ENCODE peak calls at places on chromosomes 12 and 14, in seven cellular contexts. Z is neural progenitor cell, O is fibroblast of lung, V is DND-41, W is H9, U is SK-N-SH, D is PC-3. X is an unnamed sample.

GRCh38 chr14:74569387-74569786 is 42.6 kb downstream of the LTBP2 start:
- DNase-seq in U (peak), Z (no peak), W (no peak), V (no peak), D (no peak), O (no peak), X (no peak)

GRCh38 chr14:75578099-75578785 is at the start of gene FLVCR2:
- DNase-seq in U (peak), O (peak), D (peak), W (peak), V (no peak), Z (peak), X (peak)

GRCh38 chr14:65949711-65950516 is 536.3 kb upstream of the CCDC196 start:
- DNase-seq in U (no peak), V (peak), D (peak), Z (no peak), O (peak), W (no peak), X (no peak)

GRCh38 chr12:64782181-64782580 is 23.0 kb upstream of the GNS start:
- DNase-seq in D (no peak), Z (no peak), V (no peak), O (no peak), W (no peak), U (peak), X (no peak)

GRCh38 chr12:92861381-92861780 is 67.7 kb downstream of the EEA1 start:
- DNase-seq in U (no peak), W (no peak), V (no peak), D (no peak), O (no peak), Z (no peak), X (no peak)

GRCh38 chr14:20751963-20752562 is 6.4 kb downstream of the EDDM3A start:
- DNase-seq in Z (no peak), U (no peak), V (no peak), D (no peak), O (no peak), W (peak), X (no peak)

GRCh38 chr12:69360348-69360672 is 767 bp downstream of the YEATS4 start:
- DNase-seq in Z (no peak), D (no peak), V (no peak), U (no peak), W (no peak), O (no peak), X (no peak)

GRCh38 chr12:130752692-130753230 is 36.7 kb upstream of the RIMBP2 start:
- DNase-seq in V (peak), Z (peak), W (peak), O (no peak), D (no peak), U (peak), X (no peak)

GRCh38 chr12:111056618-111057521 is 136.5 kb upstream of the MYL2 start:
- DNase-seq in U (peak), V (peak), D (peak), O (no peak), W (no peak), Z (no peak), X (no peak)

GRCh38 chr14:88289214-88289613 is 33.9 kb downstream of the KCNK10 start:
- DNase-seq in U (no peak), V (no peak), D (peak), W (no peak), O (peak), Z (no peak), X (no peak)

GRCh38 chr12:27547592-27547991 is 23.6 kb downstream of the PPFIBP1 start:
- DNase-seq in U (no peak), Z (no peak), W (no peak), D (no peak), O (no peak), V (no peak), X (no peak)

GRCh38 chr14:35333347-35333730 is 41.2 kb downstream of the PSMA6 start:
- DNase-seq in O (no peak), W (no peak), V (no peak), Z (no peak), D (no peak), U (peak), X (no peak)

GRCh38 chr12:9662488-9662887 is 7.0 kb upstream of the CLEC2D start:
- DNase-seq in D (no peak), V (no peak), Z (no peak), W (no peak), U (no peak), O (no peak), X (no peak)

GRCh38 chr12:93802698-93803097 is 125.5 kb downstream of the CRADD start:
- DNase-seq in W (no peak), D (no peak), V (no peak), O (peak), Z (no peak), U (no peak), X (no peak)

GRCh38 chr12:121439715-121440114 is 39.8 kb downstream of the RNF34 start:
- DNase-seq in U (peak), W (no peak), Z (no peak), O (no peak), D (no peak), V (no peak), X (no peak)

GRCh38 chr12:89417246-89417977 is 65.1 kb upstream of the DUSP6 start:
- DNase-seq in O (peak), U (no peak), W (no peak), Z (no peak), D (peak), V (no peak), X (no peak)

GRCh38 chr14:24299255-24300191 is at the start of the genes DHRS1 and NOP9:
- DNase-seq in U (peak), V (peak), Z (peak), W (peak), D (peak), O (peak), X (peak)

GRCh38 chr12:100579844-100580243 is 6.4 kb downstream of the GAS2L3 start:
- DNase-seq in U (no peak), W (no peak), D (no peak), O (no peak), V (no peak), Z (no peak), X (no peak)

DNA sequence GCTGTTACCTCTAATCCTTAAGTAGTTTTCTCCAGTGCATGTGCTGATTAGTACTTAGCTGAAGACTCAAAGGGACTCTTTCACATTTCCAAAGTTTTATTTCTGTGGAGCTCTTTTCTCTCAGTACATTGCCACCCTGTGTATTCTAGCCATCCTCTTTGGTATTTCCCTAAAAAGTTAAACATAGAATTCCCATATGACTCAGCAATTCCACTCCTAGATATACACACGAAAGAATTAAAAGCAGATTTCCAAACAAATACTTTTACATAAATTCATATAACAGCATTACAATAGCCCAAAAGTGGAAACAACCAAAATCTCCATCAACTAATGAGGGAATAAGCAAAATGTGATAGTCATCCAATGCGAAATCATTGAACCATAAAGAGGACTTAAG is 8.9 kb upstream of the NOVA1 start:
- DNase-seq in W (no peak), D (no peak), O (peak), V (no peak), Z (no peak), U (no peak), X (no peak)
- H3K4me2 ChIP-seq in W (no peak), D (no peak), O (no peak), V (no peak), Z (no peak), U (no peak), X (no peak)

DNA sequence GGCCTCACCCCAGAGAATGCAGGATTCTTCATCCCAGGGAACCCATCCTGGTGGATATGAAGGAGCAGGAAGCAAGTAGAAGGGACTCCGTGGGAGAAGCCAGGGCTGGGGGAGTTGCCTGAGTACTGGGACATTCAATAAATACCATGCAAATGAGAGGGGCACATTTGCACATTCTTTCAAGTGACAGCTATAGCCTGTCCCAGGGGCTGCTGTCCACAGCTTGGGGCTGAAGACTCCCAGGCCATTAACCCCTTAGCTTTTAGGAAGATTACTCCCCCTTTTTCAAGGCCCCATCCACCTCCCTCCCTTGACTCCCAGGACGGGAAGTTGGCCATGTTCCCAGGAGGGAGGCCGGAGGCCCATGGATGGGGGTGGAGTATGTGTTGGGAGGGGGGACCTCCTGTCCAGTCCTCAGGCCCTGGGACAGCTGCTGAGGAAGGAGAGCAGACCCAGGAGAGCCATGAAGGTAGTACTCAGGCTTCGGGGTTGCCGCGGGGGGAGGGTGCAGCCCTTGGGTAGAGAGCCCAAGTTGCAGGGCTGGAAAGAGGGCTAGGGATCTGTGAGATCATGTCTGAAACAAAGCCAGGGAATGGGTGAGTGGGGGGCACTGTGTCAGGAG is 974 bp upstream of the TNS2 start:
- DNase-seq in V (no peak), U (peak), W (peak), D (no peak), O (peak), Z (peak), X (no peak)
- TF ChIP-seq CTCF in V (no peak), U (no peak), W (no peak), D (no peak), O (no peak), Z (no peak), X (no peak)

GRCh38 chr14:22493143-22493542 is 95.9 kb downstream of the DAD1 start:
- DNase-seq in V (no peak), Z (no peak), U (no peak), W (no peak), O (no peak), D (no peak), X (no peak)

GRCh38 chr14:22493753-22494152 is 95.3 kb downstream of the DAD1 start:
- DNase-seq in Z (no peak), U (no peak), O (no peak), D (no peak), V (no peak), W (no peak), X (no peak)

GRCh38 chr14:22492601-22493000 is 96.4 kb downstream of the DAD1 start:
- DNase-seq in W (no peak), V (no peak), U (no peak), Z (no peak), O (no peak), D (no peak), X (no peak)

GRCh38 chr14:22489957-22490950 is 98.8 kb downstream of the DAD1 start:
- DNase-seq in U (no peak), W (no peak), O (no peak), V (no peak), Z (no peak), D (no peak), X (no peak)

GRCh38 chr14:22491683-22492483 is 97.1 kb downstream of the DAD1 start:
- DNase-seq in D (no peak), Z (no peak), O (no peak), V (no peak), U (no peak), W (no peak), X (no peak)
- H3K9ac ChIP-seq in D (no peak), Z (no peak), O (no peak), V (no peak), U (no peak), W (no peak), X (no peak)

GRCh38 chr12:122505419-122506051 is 4.8 kb upstream of the ZCCHC8 start:
- DNase-seq in O (no peak), Z (no peak), V (no peak), D (no peak), U (no peak), W (no peak), X (no peak)
- H3K4me2 ChIP-seq in O (no peak), Z (no peak), V (no peak), D (no peak), U (no peak), W (no peak), X (no peak)

GRCh38 chr14:37924622-37925021 is 283.1 kb upstream of the SSTR1 start:
- DNase-seq in Z (no peak), V (no peak), O (no peak), U (no peak), W (no peak), D (no peak), X (no peak)
- TF ChIP-seq CTCF in Z (peak), V (no peak), O (no peak), U (no peak), W (peak), D (no peak), X (no peak)

GRCh38 chr14:104931771-104932675 is 7.3 kb downstream of the PLD4 start:
- DNase-seq in O (no peak), V (no peak), U (no peak), W (peak), Z (peak), D (no peak), X (no peak)
- H3K9ac ChIP-seq in O (no peak), V (no peak), U (no peak), W (no peak), Z (no peak), D (no peak), X (no peak)

DNA sequence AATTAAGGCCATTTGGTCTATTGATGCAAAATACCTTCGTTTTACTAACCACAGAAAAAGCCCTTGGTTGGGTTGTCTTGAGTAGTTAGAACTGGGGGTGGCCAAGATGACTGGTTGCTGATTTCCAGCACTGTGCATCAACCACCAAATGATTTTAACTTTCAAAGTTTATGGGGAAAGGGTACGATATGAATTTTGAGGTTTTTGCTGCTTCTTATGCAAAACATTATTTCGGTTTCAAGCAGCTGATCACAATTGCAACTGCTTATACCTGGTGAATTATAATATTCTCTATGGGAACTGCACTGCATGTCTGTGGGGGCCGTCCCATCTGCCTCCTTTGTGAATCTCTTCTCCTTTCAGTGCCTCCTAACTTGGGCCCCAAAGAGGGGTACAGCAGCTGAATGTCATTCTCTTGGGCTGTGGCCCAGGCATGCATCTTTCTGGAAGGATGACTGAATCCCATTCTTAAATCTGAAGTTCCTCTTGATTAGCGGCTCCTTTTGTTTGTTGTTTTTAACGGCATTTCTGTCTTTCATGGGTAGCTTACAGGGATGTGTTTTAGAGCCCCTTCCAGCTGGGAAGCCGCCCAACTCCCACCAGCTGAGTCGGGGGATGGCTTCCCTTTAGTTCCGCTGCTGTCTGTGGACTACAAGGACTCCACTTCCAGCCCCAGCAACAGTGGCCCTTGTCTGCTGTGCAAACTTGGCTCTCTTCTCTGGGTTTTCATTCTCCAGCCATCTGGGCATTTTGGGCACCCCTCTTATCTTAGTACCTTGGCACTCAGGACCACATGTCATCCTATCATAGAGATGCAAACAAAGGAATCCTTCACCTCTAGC is 479.8 kb downstream of the ZFP36L1 start:
- DNase-seq in W (no peak), D (no peak), O (no peak), U (no peak), V (no peak), Z (peak), X (peak)
- H3K4me2 ChIP-seq in W (no peak), D (no peak), O (no peak), U (no peak), V (no peak), Z (peak), X (no peak)

GRCh38 chr14:63438065-63438757 is 105.0 kb downstream of the PPP2R5E start:
- DNase-seq in W (no peak), U (peak), V (peak), Z (no peak), O (peak), D (peak), X (peak)
- TF ChIP-seq CTCF in W (peak), U (peak), V (peak), Z (no peak), O (no peak), D (peak), X (peak)